ENCODE peak calls at places on chromosomes 7 and 10, in five cellular contexts. V is GM12892, E is cardiac muscle cell, H is NCI-H774, T is HFFc6. D is an unnamed sample.

GRCh38 chr7:76296743-76297740 is 5.4 kb upstream of the HSPB1 start:
- DNase-seq in V (no peak), E (no peak), H (no peak), T (peak), D (no peak)

GRCh38 chr10:45558406-45558805 is 114.2 kb downstream of the ZFAND4 start:
- DNase-seq in V (no peak), E (no peak), H (no peak), T (no peak), D (peak)

GRCh38 chr7:80885774-80886173 is 33.1 kb downstream of the SEMA3C start:
- DNase-seq in V (no peak), E (no peak), H (no peak), T (no peak), D (no peak)

GRCh38 chr10:34288634-34289033 is 526.5 kb downstream of the PARD3 start:
- DNase-seq in V (no peak), E (no peak), H (no peak), T (no peak), D (no peak)

GRCh38 chr10:6579193-6579903 is 728 bp downstream of the PRKCQ start:
- DNase-seq in V (no peak), E (no peak), H (no peak), T (no peak), D (no peak)

GRCh38 chr10:71916827-71917226 is 47.4 kb upstream of the CHST3 start:
- DNase-seq in V (no peak), E (no peak), H (no peak), T (no peak), D (no peak)

GRCh38 chr10:127945948-127946347 is 39.0 kb downstream of the PTPRE start:
- DNase-seq in V (no peak), E (no peak), H (no peak), T (no peak), D (peak)

GRCh38 chr7:47343056-47343455 is 238.9 kb downstream of the TNS3 start:
- DNase-seq in V (no peak), E (no peak), H (no peak), T (no peak), D (no peak)

GRCh38 chr10:76969366-76969990 is 668.1 kb downstream of the KCNMA1 start:
- DNase-seq in V (no peak), E (no peak), H (no peak), T (no peak), D (no peak)

GRCh38 chr10:129343141-129343540 is 123.9 kb upstream of the MGMT start:
- DNase-seq in V (no peak), E (no peak), H (no peak), T (no peak), D (no peak)

GRCh38 chr7:27171636-27172387 is 2.3 kb downstream of the HOXA10 start:
- DNase-seq in V (no peak), E (no peak), H (no peak), T (no peak), D (peak)

GRCh38 chr7:150848111-150848510 is 4.2 kb upstream of the AOC1 start:
- DNase-seq in V (no peak), E (no peak), H (no peak), T (no peak), D (peak)

GRCh38 chr10:131759347-131759746 is 141.5 kb upstream of the PPP2R2D start:
- DNase-seq in V (no peak), E (no peak), H (no peak), T (no peak), D (no peak)

GRCh38 chr7:2172311-2173183 is 60.2 kb downstream of the MAD1L1 start:
- DNase-seq in V (no peak), E (no peak), H (peak), T (peak), D (no peak)

GRCh38 chr10:26534384-26534783 is 96.2 kb downstream of the APBB1IP start:
- DNase-seq in V (no peak), E (no peak), H (no peak), T (no peak), D (no peak)

GRCh38 chr7:133582766-133583523 is 330.1 kb downstream of the EXOC4 start:
- DNase-seq in V (no peak), E (no peak), H (no peak), T (peak), D (no peak)

GRCh38 chr10:27911645-27912044 is 87.2 kb downstream of the ODAD2 start:
- DNase-seq in V (no peak), E (peak), H (no peak), T (no peak), D (no peak)

GRCh38 chr10:24292304-24293291 is 83.7 kb downstream of the KIAA1217 start:
- DNase-seq in V (no peak), E (no peak), H (no peak), T (no peak), D (no peak)

GRCh38 chr7:128728608-128729007 is 10.6 kb upstream of the CALU start:
- DNase-seq in V (no peak), E (no peak), H (no peak), T (peak), D (no peak)

GRCh38 chr10:79400567-79401004 is 44.8 kb downstream of the ZCCHC24 start:
- DNase-seq in V (peak), E (peak), H (peak), T (no peak), D (peak)

D was measured in NB4.